ENCODE peak calls at places on chromosomes 6 and 20, in eight cellular contexts. A is cardiac muscle cell, K is PC-3, U is heart right ventricle, Y is left lung, R is stomach, Q is uterus, F is SK-N-SH. M is an unnamed sample.

GRCh38 chr20:58891686-58892125 is 39.2 kb downstream of the GNAS start:
- DNase-seq in R (peak; percentile 37), U (peak; percentile 44), K (peak; percentile 44), F (peak; percentile 82), Q (peak; percentile 40), Y (no peak), A (peak; percentile 66), M (peak; percentile 41)

GRCh38 chr6:90003941-90004340 is 109.7 kb downstream of the GJA10 start:
- DNase-seq in A (no peak), U (no peak), Y (no peak), Q (no peak), R (no peak), F (no peak), K (no peak), M (no peak)

GRCh38 chr20:53099851-53100250 is 127.7 kb downstream of the TSHZ2 start:
- DNase-seq in A (no peak), R (no peak), U (no peak), K (no peak), F (no peak), Q (no peak), Y (no peak), M (peak; percentile 25)

GRCh38 chr6:155349129-155349528 is 34.8 kb upstream of the TFB1M start:
- DNase-seq in A (no peak), U (no peak), Q (no peak), K (no peak), R (no peak), F (no peak), Y (no peak), M (peak; percentile 30)

GRCh38 chr20:14264869-14265268 is 72.5 kb downstream of the FLRT3 start:
- DNase-seq in A (no peak), K (peak; percentile 53), U (no peak), Q (no peak), F (peak; percentile 4), R (no peak), Y (no peak), M (peak; percentile 73)

GRCh38 chr6:118894425-118895240 is 681 bp downstream of the ASF1A start:
- DNase-seq in Q (peak; percentile 55), Y (peak; percentile 67), U (peak; percentile 75), R (peak; percentile 65), K (peak; percentile 40), A (peak; percentile 79), F (peak; percentile 81), M (peak; percentile 58)

GRCh38 chr20:13285408-13285807 is 64.3 kb downstream of the ISM1 start:
- DNase-seq in F (no peak), Y (no peak), K (no peak), A (no peak), U (no peak), R (no peak), Q (no peak), M (no peak)

GRCh38 chr6:75233097-75233615 is 10.4 kb downstream of the COX7A2 start:
- DNase-seq in A (no peak), K (no peak), Y (no peak), R (no peak), U (no peak), F (no peak), Q (no peak), M (no peak)

GRCh38 chr6:9405369-9405768 is 970.0 kb upstream of the SLC35B3 start:
- DNase-seq in A (no peak), R (no peak), Q (no peak), U (no peak), Y (no peak), F (no peak), K (peak; percentile 95), M (peak; percentile 54)

GRCh38 chr6:167505782-167506181 is 180.9 kb downstream of the TTLL2 start:
- DNase-seq in Y (no peak), F (no peak), Q (no peak), R (no peak), K (no peak), U (no peak), A (no peak), M (no peak)

GRCh38 chr6:34992353-34992752 is 103.3 kb downstream of the ANKS1A start:
- DNase-seq in Q (no peak), Y (no peak), K (no peak), F (no peak), U (no peak), R (no peak), A (no peak), M (no peak)

GRCh38 chr20:3071610-3072529 is at the start of gene OXT:
- DNase-seq in U (peak; percentile 62), F (no peak), K (no peak), R (no peak), Q (no peak), Y (peak; percentile 60), A (no peak), M (no peak)
- H3K4me3 ChIP-seq in U (peak within 1 kb of the TSS; percentile 64), F (no peak within 1 kb of the TSS), K (no peak within 1 kb of the TSS), R (peak within 1 kb of the TSS; percentile 51), Q (peak within 1 kb of the TSS; percentile 2), Y (peak within 1 kb of the TSS; percentile 43), A (peak within 1 kb of the TSS; percentile 13), M (peak within 1 kb of the TSS; percentile 13)

GRCh38 chr6:159234102-159234553 is 64.9 kb downstream of the FNDC1 start:
- DNase-seq in R (no peak), A (no peak), Q (no peak), Y (no peak), K (no peak), U (no peak), F (peak; percentile 24), M (no peak)
- H3K4me3 ChIP-seq in R (no peak overlapping the region), A (no peak overlapping the region), Q (no peak overlapping the region), Y (no peak overlapping the region), K (no peak overlapping the region), U (no peak overlapping the region), F (no peak overlapping the region), M (no peak overlapping the region)

GRCh38 chr6:33766921-33767700 is 20.4 kb upstream of the IP6K3 start:
- DNase-seq in U (no peak), Q (no peak), R (no peak), K (no peak), Y (no peak), A (no peak), F (no peak), M (no peak)

GRCh38 chr6:33770833-33771341 is 18.0 kb downstream of the LEMD2 start:
- DNase-seq in A (no peak), R (no peak), Y (no peak), U (no peak), Q (no peak), K (no peak), F (no peak), M (no peak)

GRCh38 chr6:33770116-33770832 is 18.7 kb downstream of the LEMD2 start:
- DNase-seq in F (no peak), R (no peak), Y (no peak), Q (no peak), A (no peak), K (no peak), U (no peak), M (no peak)

GRCh38 chr6:33769248-33769821 is 19.6 kb downstream of the LEMD2 start:
- DNase-seq in Y (no peak), U (no peak), F (no peak), A (no peak), K (no peak), R (no peak), Q (no peak), M (no peak)

GRCh38 chr6:33768644-33769120 is 20.2 kb downstream of the LEMD2 start:
- DNase-seq in Y (peak; percentile 76), Q (peak; percentile 74), K (peak; percentile 86), R (peak; percentile 91), A (peak; percentile 83), F (peak; percentile 88), U (peak; percentile 81), M (peak; percentile 79)
- H3K4me3 ChIP-seq in Y (no peak overlapping the region), Q (no peak overlapping the region), K (no peak overlapping the region), R (no peak overlapping the region), A (no peak overlapping the region), F (no peak overlapping the region), U (no peak overlapping the region), M (no peak overlapping the region)

GRCh38 chr6:159642995-159643394 is 50.0 kb downstream of the SOD2 start:
- DNase-seq in Q (no peak), Y (no peak), U (no peak), K (no peak), A (no peak), F (no peak), R (no peak), M (no peak)

GRCh38 chr6:159645659-159646058 is 47.4 kb downstream of the SOD2 start:
- DNase-seq in Q (no peak), R (no peak), Y (no peak), U (no peak), F (no peak), K (no peak), A (no peak), M (peak; percentile 67)

GRCh38 chr6:159646136-159646535 is 46.9 kb downstream of the SOD2 start:
- DNase-seq in Y (no peak), U (no peak), R (no peak), F (no peak), A (no peak), K (no peak), Q (no peak), M (peak; percentile 81)

GRCh38 chr6:159640722-159641482 is 52.1 kb downstream of the SOD2 start:
- DNase-seq in Y (no peak), F (no peak), U (no peak), R (no peak), K (no peak), Q (no peak), A (no peak), M (no peak)

GRCh38 chr6:159640322-159640721 is 52.7 kb downstream of the SOD2 start:
- DNase-seq in Y (no peak), U (no peak), F (no peak), Q (no peak), K (no peak), A (no peak), R (no peak), M (no peak)
- H3K4me3 ChIP-seq in Y (no peak overlapping the region), U (no peak overlapping the region), F (no peak overlapping the region), Q (no peak overlapping the region), K (no peak overlapping the region), A (no peak overlapping the region), R (no peak overlapping the region), M (no peak overlapping the region)

DNA sequence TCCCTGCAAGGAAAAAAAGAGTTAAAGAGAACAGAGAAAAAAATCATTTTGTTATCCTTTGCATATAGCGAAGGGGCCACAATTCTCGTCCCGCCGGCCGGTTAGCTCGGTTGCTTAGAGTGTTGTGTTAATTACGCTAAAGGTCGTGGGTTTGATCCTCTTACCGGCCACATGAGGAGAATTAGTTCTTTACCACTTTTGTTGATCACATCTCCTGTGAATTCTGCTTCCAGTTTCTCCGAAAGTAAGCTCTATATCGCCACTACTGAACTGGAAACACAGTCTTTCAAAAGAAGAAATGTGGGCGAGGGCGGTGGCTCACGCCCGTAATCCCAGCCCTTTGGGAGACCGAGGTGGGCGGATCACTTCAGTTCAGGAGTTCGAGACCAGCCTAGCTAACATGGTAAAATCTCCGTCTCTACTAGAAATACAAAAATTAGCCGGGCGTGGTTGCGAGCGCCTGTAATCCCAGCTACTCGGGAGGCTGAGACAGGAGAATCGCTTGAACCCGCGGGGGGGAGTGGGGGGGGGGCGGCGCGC is 13.4 kb downstream of the PRSS16 start:
- DNase-seq in Q (no peak), R (no peak), U (no peak), K (no peak), A (no peak), F (no peak), Y (no peak), M (no peak)
- H3K4me3 ChIP-seq in Q (no peak overlapping the region), R (no peak overlapping the region), U (no peak overlapping the region), K (no peak overlapping the region), A (no peak overlapping the region), F (no peak overlapping the region), Y (no peak overlapping the region), M (no peak overlapping the region)

M was measured in fibroblast of the aortic adventitia.